ENCODE peak calls at places on chromosomes 6 and 20, in eight cellular contexts. V, M, X, S, C, U, Z and D are unnamed samples.

GRCh38 chr6:63527658-63528514 is 44.4 kb upstream of the LOC128125822 start:
- DNase-seq in V (no peak), M (peak), X (peak), S (peak), C (peak), U (peak), Z (peak), D (no peak)

GRCh38 chr20:48679603-48680002 is 148.2 kb downstream of the PREX1 start:
- DNase-seq in V (peak), M (no peak), X (no peak), S (no peak), C (no peak), U (peak), Z (no peak), D (no peak)

GRCh38 chr6:31558631-31559500 is 11.5 kb downstream of the NFKBIL1 start:
- DNase-seq in V (peak), M (peak), X (no peak), S (no peak), C (no peak), U (no peak), Z (peak), D (no peak)

GRCh38 chr6:156699017-156699421 is 78.2 kb upstream of the ARID1B start:
- DNase-seq in V (no peak), M (no peak), X (peak), S (no peak), C (no peak), U (peak), Z (peak), D (no peak)

GRCh38 chr6:30655743-30656094 is 8.8 kb downstream of the C6orf136 start:
- DNase-seq in V (no peak), M (no peak), X (no peak), S (no peak), C (no peak), U (no peak), Z (no peak), D (no peak)

GRCh38 chr6:142885182-142885867 is 59.7 kb downstream of the HIVEP2 start:
- DNase-seq in V (no peak), M (peak), X (peak), S (peak), C (no peak), U (peak), Z (peak), D (no peak)

GRCh38 chr6:43334466-43335095 is 26.0 kb upstream of the CRIP3 start:
- DNase-seq in V (no peak), M (no peak), X (peak), S (no peak), C (no peak), U (peak), Z (peak), D (no peak)

GRCh38 chr6:43090557-43090952 is 14.4 kb downstream of the PTK7 start:
- DNase-seq in V (peak), M (peak), X (no peak), S (peak), C (no peak), U (no peak), Z (no peak), D (no peak)

GRCh38 chr20:61803903-61804804 is 261.5 kb downstream of the TAF4 start:
- DNase-seq in V (peak), M (no peak), X (peak), S (no peak), C (peak), U (no peak), Z (peak), D (no peak)

GRCh38 chr6:46191961-46192360 is 21.2 kb upstream of the ENPP5 start:
- DNase-seq in V (no peak), M (no peak), X (peak), S (no peak), C (no peak), U (no peak), Z (peak), D (no peak)

GRCh38 chr6:158377866-158378265 is 65.6 kb downstream of the TULP4 start:
- DNase-seq in V (no peak), M (no peak), X (peak), S (peak), C (no peak), U (peak), Z (peak), D (no peak)

GRCh38 chr20:21104466-21104761 is 1.7 kb downstream of the LINC00237 start:
- DNase-seq in V (no peak), M (no peak), X (no peak), S (no peak), C (no peak), U (no peak), Z (no peak), D (no peak)

GRCh38 chr20:21323640-21324039 is 20.5 kb downstream of the XRN2 start:
- DNase-seq in V (no peak), M (no peak), X (peak), S (no peak), C (no peak), U (peak), Z (peak), D (no peak)

GRCh38 chr6:139698526-139699182 is 324.2 kb upstream of the CITED2 start:
- DNase-seq in V (no peak), M (peak), X (no peak), S (no peak), C (no peak), U (no peak), Z (peak), D (no peak)

GRCh38 chr20:17971571-17972013 is 2.8 kb downstream of the MGME1 start:
- DNase-seq in V (no peak), M (no peak), X (peak), S (no peak), C (no peak), U (no peak), Z (peak), D (no peak)

GRCh38 chr20:46562009-46562372 is 11.5 kb upstream of the OCSTAMP start:
- DNase-seq in V (no peak), M (no peak), X (no peak), S (no peak), C (no peak), U (no peak), Z (no peak), D (no peak)

GRCh38 chr6:134035823-134036296 is 16.6 kb downstream of the SLC2A12 start:
- DNase-seq in V (no peak), M (no peak), X (peak), S (peak), C (no peak), U (peak), Z (peak), D (no peak)

GRCh38 chr6:25882066-25882496 is 8.0 kb upstream of the SLC17A3 start:
- DNase-seq in V (peak), M (no peak), X (no peak), S (no peak), C (peak), U (no peak), Z (no peak), D (no peak)

GRCh38 chr20:14470231-14470894 is 133.0 kb upstream of the FLRT3 start:
- DNase-seq in V (no peak), M (no peak), X (no peak), S (no peak), C (no peak), U (no peak), Z (no peak), D (no peak)

GRCh38 chr20:63652192-63652980 is 838 bp downstream of the STMN3 start:
- DNase-seq in V (peak), M (no peak), X (no peak), S (no peak), C (peak), U (no peak), Z (peak), D (no peak)

GRCh38 chr20:23257848-23258746 is 92.5 kb upstream of the NXT1 start:
- DNase-seq in V (no peak), M (peak), X (peak), S (no peak), C (no peak), U (peak), Z (peak), D (no peak)

GRCh38 chr6:128808856-128809255 is 74.1 kb upstream of the LAMA2 start:
- DNase-seq in V (no peak), M (no peak), X (no peak), S (no peak), C (no peak), U (no peak), Z (no peak), D (no peak)

GRCh38 chr6:138795809-138796469 is at the start of gene ECT2L:
- DNase-seq in V (peak), M (peak), X (peak), S (peak), C (peak), U (no peak), Z (peak), D (no peak)

GRCh38 chr6:126890055-126890454 is 228.4 kb upstream of the RSPO3 start:
- DNase-seq in V (no peak), M (no peak), X (no peak), S (no peak), C (no peak), U (no peak), Z (no peak), D (no peak)

GRCh38 chr6:119484598-119484997 is 135.0 kb upstream of the MAN1A1 start:
- DNase-seq in V (no peak), M (no peak), X (peak), S (peak), C (no peak), U (peak), Z (peak), D (no peak)

GRCh38 chr20:24695529-24696225 is 226.2 kb downstream of the SYNDIG1 start:
- DNase-seq in V (no peak), M (no peak), X (peak), S (no peak), C (no peak), U (peak), Z (no peak), D (no peak)

GRCh38 chr20:17822039-17822438 is 122.3 kb downstream of the BANF2 start:
- DNase-seq in V (no peak), M (peak), X (no peak), S (peak), C (no peak), U (no peak), Z (no peak), D (no peak)

GRCh38 chr6:156258981-156259380 is 518.2 kb upstream of the ARID1B start:
- DNase-seq in V (no peak), M (no peak), X (no peak), S (no peak), C (no peak), U (no peak), Z (no peak), D (no peak)

GRCh38 chr6:47309326-47310130 is at the start of gene TNFRSF21:
- DNase-seq in V (peak), M (peak), X (peak), S (peak), C (peak), U (peak), Z (peak), D (peak)

GRCh38 chr20:24560571-24561485 is 91.4 kb downstream of the SYNDIG1 start:
- DNase-seq in V (no peak), M (no peak), X (peak), S (no peak), C (no peak), U (no peak), Z (no peak), D (no peak)

GRCh38 chr6:154167163-154167562 is 128.1 kb downstream of the OPRM1 start:
- DNase-seq in V (no peak), M (no peak), X (no peak), S (no peak), C (no peak), U (no peak), Z (no peak), D (no peak)

GRCh38 chr20:19501476-19502115 is 256.5 kb upstream of the RIN2 start:
- DNase-seq in V (no peak), M (no peak), X (no peak), S (no peak), C (no peak), U (no peak), Z (no peak), D (no peak)

GRCh38 chr20:36085686-36086267 is 68.8 kb upstream of the EPB41L1 start:
- DNase-seq in V (no peak), M (no peak), X (peak), S (no peak), C (no peak), U (peak), Z (peak), D (no peak)

GRCh38 chr20:25047766-25048165 is 10.2 kb downstream of the ACSS1 start:
- DNase-seq in V (peak), M (no peak), X (no peak), S (peak), C (no peak), U (no peak), Z (no peak), D (no peak)

GRCh38 chr20:19223640-19224039 is 11.2 kb downstream of the SLC24A3 start:
- DNase-seq in V (no peak), M (no peak), X (no peak), S (no peak), C (no peak), U (no peak), Z (no peak), D (no peak)

GRCh38 chr6:119237177-119237715 is 112.3 kb downstream of the MAN1A1 start:
- DNase-seq in V (no peak), M (no peak), X (no peak), S (no peak), C (no peak), U (no peak), Z (peak), D (no peak)

GRCh38 chr6:30507849-30508843 is 18.8 kb downstream of the HLA-E start:
- DNase-seq in V (no peak), M (no peak), X (no peak), S (no peak), C (no peak), U (no peak), Z (no peak), D (no peak)

DNA sequence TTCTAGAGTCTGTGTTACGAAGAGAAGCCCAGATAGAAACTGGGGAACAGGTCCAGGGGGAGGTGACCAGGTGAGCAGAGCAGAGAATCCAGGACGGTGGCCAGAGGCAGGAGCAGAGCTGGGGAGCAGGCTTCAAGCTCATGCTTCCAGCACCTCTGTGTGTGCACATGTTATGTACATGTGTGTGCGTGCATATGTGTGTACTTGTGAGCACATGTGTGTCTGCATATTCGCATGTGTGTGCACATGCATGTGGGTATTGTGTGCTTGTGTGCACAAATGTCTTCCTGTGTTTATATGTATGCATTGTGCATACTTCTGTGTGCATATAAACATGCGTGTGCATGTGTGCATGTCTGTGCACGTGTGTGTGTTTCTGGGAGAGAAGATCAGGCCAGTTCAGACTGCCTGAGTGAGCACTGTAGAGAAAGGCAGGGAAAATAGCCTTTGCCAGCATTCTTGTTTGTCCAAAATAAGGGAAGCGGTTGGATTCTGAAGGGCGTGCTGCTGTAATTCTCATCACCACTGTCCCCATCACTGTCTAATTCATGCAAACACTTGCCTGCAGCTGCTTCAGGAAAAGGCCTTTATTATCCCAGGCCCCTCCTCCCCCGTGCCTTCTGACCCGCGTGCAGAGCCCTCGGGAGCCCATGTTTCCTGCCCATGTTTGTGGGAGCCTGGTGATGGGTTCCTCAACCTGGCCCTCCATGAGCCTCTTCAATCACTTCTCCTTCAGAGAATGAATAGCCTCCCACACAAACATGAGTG is 161.8 kb upstream of the AFDN start:
- DNase-seq in V (peak), M (no peak), X (no peak), S (no peak), C (no peak), U (no peak), Z (no peak), D (no peak)
- H3K27ac ChIP-seq in V (no peak), M (no peak), X (no peak), S (no peak), C (no peak), U (no peak), Z (no peak), D (peak)

DNA sequence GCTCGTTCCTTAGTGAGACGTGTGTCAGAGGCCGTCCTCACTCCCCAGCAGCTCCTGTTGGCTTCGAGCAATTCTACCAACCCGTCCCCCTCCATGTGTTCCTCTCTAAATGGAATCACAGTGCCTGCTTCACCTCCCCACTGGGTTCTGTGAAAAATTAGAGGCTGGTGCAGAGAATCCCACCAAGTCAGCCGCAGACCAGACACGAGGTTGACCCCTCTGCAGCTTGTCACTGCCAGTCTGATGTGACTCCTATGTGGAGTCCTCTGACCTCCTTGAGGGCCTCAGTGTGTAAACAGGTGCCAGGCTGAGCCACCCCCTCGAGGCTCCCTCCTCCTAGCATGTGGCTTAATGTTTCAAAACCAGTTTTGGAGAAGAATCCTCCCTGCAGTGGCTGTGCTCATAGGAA is 12.6 kb upstream of the IRF4 start:
- DNase-seq in V (no peak), M (no peak), X (no peak), S (no peak), C (peak), U (no peak), Z (no peak), D (no peak)
- H3K27ac ChIP-seq in V (no peak), M (no peak), X (no peak), S (no peak), C (no peak), U (no peak), Z (no peak), D (no peak)

GRCh38 chr6:150617496-150618460 is 18.1 kb downstream of the PLEKHG1 start:
- DNase-seq in V (no peak), M (no peak), X (peak), S (no peak), C (no peak), U (no peak), Z (no peak), D (no peak)

GRCh38 chr6:150615967-150616366 is 16.3 kb downstream of the PLEKHG1 start:
- DNase-seq in V (no peak), M (no peak), X (no peak), S (no peak), C (no peak), U (no peak), Z (no peak), D (no peak)

GRCh38 chr6:150617062-150617461 is 17.4 kb downstream of the PLEKHG1 start:
- DNase-seq in V (no peak), M (no peak), X (no peak), S (no peak), C (no peak), U (no peak), Z (no peak), D (no peak)

GRCh38 chr6:150613269-150613668 is 13.6 kb downstream of the PLEKHG1 start:
- DNase-seq in V (no peak), M (no peak), X (no peak), S (no peak), C (no peak), U (no peak), Z (no peak), D (no peak)

GRCh38 chr6:150616581-150616980 is 16.9 kb downstream of the PLEKHG1 start:
- DNase-seq in V (no peak), M (no peak), X (no peak), S (no peak), C (no peak), U (no peak), Z (no peak), D (no peak)
- H3K27ac ChIP-seq in V (peak), M (no peak), X (no peak), S (no peak), C (no peak), U (no peak), Z (no peak), D (no peak)

GRCh38 chr6:41687501-41688175 is 47.8 kb downstream of the TFEB start:
- DNase-seq in V (peak), M (no peak), X (no peak), S (no peak), C (no peak), U (no peak), Z (no peak), D (no peak)
- H3K27ac ChIP-seq in V (no peak), M (no peak), X (no peak), S (no peak), C (no peak), U (peak), Z (no peak), D (peak)

DNA sequence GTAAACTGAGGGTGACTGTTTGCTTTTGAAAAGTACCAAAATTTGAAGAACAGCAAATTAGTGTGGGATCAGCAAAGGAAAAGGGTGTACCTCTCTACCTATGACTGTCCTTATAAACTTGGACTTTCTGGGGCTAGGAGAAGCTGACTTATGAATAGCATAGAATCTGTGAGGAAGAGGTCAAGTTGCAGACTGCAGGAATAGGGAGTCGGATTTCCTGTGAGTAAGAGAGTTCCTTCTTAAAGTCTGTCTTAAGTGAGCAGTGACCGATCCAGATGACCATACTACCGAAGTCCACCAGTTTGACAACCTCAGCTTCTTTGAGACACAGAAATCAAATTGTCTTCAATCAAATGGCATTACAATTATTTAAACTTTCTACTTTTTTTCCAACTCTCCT is 708.7 kb downstream of the UTRN start:
- DNase-seq in V (no peak), M (no peak), X (no peak), S (no peak), C (no peak), U (no peak), Z (peak), D (no peak)
- H3K27ac ChIP-seq in V (no peak), M (no peak), X (no peak), S (no peak), C (no peak), U (no peak), Z (no peak), D (no peak)

GRCh38 chr20:53827996-53828672 is 234.5 kb upstream of the ZNF217 start:
- DNase-seq in V (no peak), M (peak), X (peak), S (peak), C (no peak), U (peak), Z (peak), D (no peak)

GRCh38 chr20:53829706-53830521 is 236.3 kb upstream of the ZNF217 start:
- DNase-seq in V (no peak), M (no peak), X (no peak), S (no peak), C (no peak), U (peak), Z (peak), D (no peak)

GRCh38 chr20:53827292-53827995 is 233.8 kb upstream of the ZNF217 start:
- DNase-seq in V (no peak), M (no peak), X (no peak), S (no peak), C (no peak), U (no peak), Z (peak), D (no peak)

GRCh38 chr20:53828673-53829085 is 235.0 kb upstream of the ZNF217 start:
- DNase-seq in V (no peak), M (peak), X (peak), S (peak), C (no peak), U (peak), Z (peak), D (no peak)

DNA sequence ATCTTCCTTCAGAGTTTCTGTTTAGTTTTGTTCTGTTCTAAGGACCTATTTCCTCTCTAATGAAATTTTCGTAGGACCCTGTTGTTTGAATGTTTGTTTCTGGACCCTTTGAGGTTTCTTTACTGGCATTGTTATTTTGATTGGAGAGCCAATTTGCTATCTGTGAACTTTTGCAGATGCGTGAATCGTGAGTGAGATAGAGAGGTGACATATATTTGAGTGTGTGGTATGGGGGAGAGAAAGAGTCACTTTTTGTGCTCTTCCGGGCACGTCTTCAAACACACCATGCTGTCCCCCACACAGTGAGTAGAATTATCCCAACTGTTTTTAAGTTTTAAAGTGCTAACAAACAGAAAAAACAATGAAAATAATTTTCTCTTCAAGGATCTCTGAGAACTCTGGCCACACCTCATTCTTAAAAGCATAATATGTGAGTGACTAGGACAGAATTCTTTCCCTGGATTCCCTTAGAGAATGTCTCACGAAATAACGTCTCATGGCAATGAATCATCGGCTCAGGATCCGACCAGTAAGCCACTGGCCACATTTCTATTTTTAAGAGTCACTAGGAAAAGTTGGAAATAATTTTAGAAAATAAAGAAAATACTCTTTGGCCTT is 235.6 kb upstream of the ZNF217 start:
- DNase-seq in V (no peak), M (peak), X (peak), S (no peak), C (no peak), U (peak), Z (peak), D (no peak)
- H3K27ac ChIP-seq in V (peak), M (peak), X (peak), S (peak), C (peak), U (peak), Z (peak), D (peak)